ENCODE peak calls at places on chromosomes 3 and 15, in four cellular contexts. W is K562, F is WTC11, P is HepG2. O is an unnamed sample.
A peak's percentile ranks its signal among the peaks of the same experiment; 100 is the strongest.

GRCh38 chr15:29008846-29009245 is 123.1 kb downstream of the APBA2 start:
- DNase-seq in W (no peak), F (no peak), P (no peak), O (no peak)

GRCh38 chr3:16243706-16244490 is 20.8 kb downstream of the DPH3 start:
- DNase-seq in W (no peak), F (no peak), P (no peak), O (no peak)

GRCh38 chr3:160485931-160486330 is 36.3 kb upstream of the TRIM59 start:
- DNase-seq in W (no peak), F (no peak), P (no peak), O (no peak)

GRCh38 chr3:119395923-119396358 is 67.5 kb downstream of the TMEM39A start:
- DNase-seq in W (no peak), F (no peak), P (no peak), O (no peak)

GRCh38 chr3:9398715-9399708 is 1.6 kb downstream of the SETD5 start:
- DNase-seq in W (peak; percentile 46), F (no peak), P (peak; percentile 62), O (no peak)

GRCh38 chr15:69934607-69935006 is 163.1 kb downstream of the TLE3 start:
- DNase-seq in W (no peak), F (no peak), P (no peak), O (no peak)

GRCh38 chr15:89416339-89417183 is 79.8 kb downstream of the RHCG start:
- DNase-seq in W (peak; percentile 92), F (peak; percentile 99), P (peak; percentile 66), O (peak; percentile 95)

GRCh38 chr3:54928056-54928770 is at the start of gene LRTM1:
- DNase-seq in W (no peak), F (no peak), P (no peak), O (no peak)

GRCh38 chr3:195265363-195265976 is 5.5 kb downstream of the XXYLT1 start:
- DNase-seq in W (no peak), F (no peak), P (no peak), O (no peak)

GRCh38 chr3:112926000-112926399 is 48.9 kb downstream of the CD200R1 start:
- DNase-seq in W (no peak), F (no peak), P (no peak), O (no peak)

GRCh38 chr15:70252056-70252935 is 154.6 kb upstream of the TLE3 start:
- DNase-seq in W (no peak), F (no peak), P (no peak), O (no peak)

GRCh38 chr15:75640483-75641175 is 605 bp upstream of the IMP3 start:
- DNase-seq in W (peak; percentile 52), F (peak; percentile 68), P (peak; percentile 61), O (no peak)

GRCh38 chr3:129440648-129441190 is 695 bp downstream of the IFT122 start:
- DNase-seq in W (no peak), F (no peak), P (no peak), O (no peak)

GRCh38 chr3:129442486-129442885 is 2.5 kb downstream of the IFT122 start:
- DNase-seq in W (no peak), F (no peak), P (no peak), O (no peak)

GRCh38 chr3:129441782-129442181 is 1.8 kb downstream of the IFT122 start:
- DNase-seq in W (no peak), F (no peak), P (no peak), O (no peak)

GRCh38 chr3:129441215-129441614 is 1.2 kb downstream of the IFT122 start:
- DNase-seq in W (no peak), F (no peak), P (no peak), O (no peak)

DNA sequence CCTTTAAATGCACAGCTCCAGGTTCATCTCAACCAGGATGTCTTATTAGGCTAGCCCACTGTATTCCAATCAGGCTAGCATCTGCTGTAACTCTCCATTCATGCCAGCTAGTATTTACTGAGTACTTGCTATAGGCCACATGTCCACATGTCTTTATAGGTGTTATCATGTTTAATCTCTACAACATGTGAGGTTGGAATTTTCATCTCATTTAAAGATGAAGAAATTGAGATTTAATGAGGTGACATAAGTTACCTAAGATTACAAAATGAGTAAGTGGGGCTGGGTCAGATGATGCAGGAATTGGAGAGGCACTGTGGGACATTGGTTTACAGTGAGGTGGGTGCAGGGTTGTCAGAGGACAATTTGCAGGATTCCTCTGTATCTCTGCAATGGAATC is 2.9 kb downstream of the IFT122 start:
- DNase-seq in W (no peak), F (no peak), P (no peak), O (no peak)
- TF ChIP-seq ELF4 in W (no peak), F (no peak), P (no peak), O (no peak)

GRCh38 chr3:155449613-155450267 is 156.3 kb upstream of the STRIT1 start:
- DNase-seq in W (no peak), F (no peak), P (no peak), O (no peak)
- TF ChIP-seq ELF4 in W (no peak), F (no peak), P (no peak), O (no peak)

GRCh38 chr3:186097663-186098451 is 11.0 kb downstream of the ETV5 start:
- DNase-seq in W (peak; percentile 44), F (peak; percentile 80), P (peak; percentile 99), O (peak; percentile 71)
- TF ChIP-seq ELF4 in W (no peak), F (no peak), P (no peak), O (no peak)

GRCh38 chr3:23626442-23626841 is 179.3 kb upstream of the UBE2E1 start:
- DNase-seq in W (no peak), F (no peak), P (no peak), O (no peak)

GRCh38 chr3:23623841-23624240 is 181.9 kb upstream of the UBE2E1 start:
- DNase-seq in W (no peak), F (no peak), P (no peak), O (no peak)

GRCh38 chr3:23624305-23624704 is 181.4 kb upstream of the UBE2E1 start:
- DNase-seq in W (no peak), F (no peak), P (no peak), O (no peak)

GRCh38 chr3:23633261-23633960 is 172.3 kb upstream of the UBE2E1 start:
- DNase-seq in W (no peak), F (no peak), P (no peak), O (no peak)

DNA sequence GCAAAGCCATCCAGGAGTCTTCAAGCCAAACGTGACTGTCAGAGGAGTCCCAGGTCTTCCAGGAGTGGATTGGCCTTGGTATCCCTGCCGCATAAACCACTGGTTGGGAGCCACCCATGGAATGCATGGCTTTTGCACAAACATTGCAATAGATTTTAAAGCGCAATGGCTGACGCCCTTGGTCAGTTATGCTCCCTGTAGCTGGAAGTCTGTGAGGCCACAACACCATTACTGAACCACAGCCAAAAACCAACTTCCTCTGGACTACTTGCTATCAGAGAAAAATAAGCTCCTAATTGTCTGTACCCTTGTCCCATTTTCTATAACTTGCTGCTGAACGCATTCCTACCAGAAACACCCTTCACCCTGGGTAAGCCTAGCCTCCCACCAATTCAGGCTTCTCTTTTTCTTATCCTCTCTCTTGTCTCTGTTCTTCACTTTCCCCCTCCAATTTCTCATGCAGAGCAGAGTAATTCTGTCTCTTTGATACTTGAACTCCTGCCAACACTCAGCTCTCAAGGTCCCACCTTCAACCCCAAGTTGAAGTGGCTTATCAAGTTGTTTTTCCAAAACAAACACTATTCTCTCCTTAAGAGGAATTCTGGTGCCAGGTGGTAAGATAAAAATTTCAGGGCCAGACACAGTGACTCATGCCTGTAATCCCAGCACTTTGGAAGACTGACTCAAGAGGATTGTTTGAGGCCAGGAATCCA is 176.4 kb upstream of the UBE2E1 start:
- DNase-seq in W (no peak), F (no peak), P (no peak), O (no peak)
- TF ChIP-seq ELF4 in W (no peak), F (no peak), P (no peak), O (no peak)